ENCODE peak calls at places on chromosome 14, in five cellular contexts. One of them, this sample, is unnamed.

GRCh38 chr14:83867871-83868270 is 1662.1 kb upstream of the FLRT2 start:
- DNase-seq in Caco-2: no peak
- DNase-seq in AG04450: no peak
- DNase-seq in GM23338: no peak
- DNase-seq in upper lobe of right lung: no peak
- DNase-seq in this sample: no peak

GRCh38 chr14:56181666-56182065 is 63.5 kb downstream of the PELI2 start:
- DNase-seq in Caco-2: no peak
- DNase-seq in AG04450: no peak
- DNase-seq in GM23338: no peak
- DNase-seq in upper lobe of right lung: no peak
- DNase-seq in this sample: no peak

GRCh38 chr14:85766295-85766694 is 236.4 kb downstream of the FLRT2 start:
- DNase-seq in Caco-2: no peak
- DNase-seq in AG04450: no peak
- DNase-seq in GM23338: no peak
- DNase-seq in upper lobe of right lung: no peak
- DNase-seq in this sample: no peak

GRCh38 chr14:87573581-87573980 is 419.4 kb downstream of the GALC start:
- DNase-seq in Caco-2: no peak
- DNase-seq in AG04450: no peak
- DNase-seq in GM23338: no peak
- DNase-seq in upper lobe of right lung: no peak
- DNase-seq in this sample: no peak

GRCh38 chr14:90569606-90570462 is 173.0 kb downstream of the CALM1 start:
- DNase-seq in Caco-2: no peak
- DNase-seq in AG04450: no peak
- DNase-seq in GM23338: no peak
- DNase-seq in upper lobe of right lung: no peak
- DNase-seq in this sample: no peak

GRCh38 chr14:52998376-52999010 is 47.6 kb upstream of the FERMT2 start:
- DNase-seq in Caco-2: no peak
- DNase-seq in AG04450: peak; percentile 88
- DNase-seq in GM23338: no peak
- DNase-seq in upper lobe of right lung: no peak
- DNase-seq in this sample: no peak

GRCh38 chr14:55938249-55938791 is 179.9 kb upstream of the PELI2 start:
- DNase-seq in Caco-2: no peak
- DNase-seq in AG04450: peak; percentile 2
- DNase-seq in GM23338: no peak
- DNase-seq in upper lobe of right lung: no peak
- DNase-seq in this sample: peak; percentile 27

GRCh38 chr14:83071888-83072501 is 1538.3 kb upstream of the SEL1L start:
- DNase-seq in Caco-2: peak; percentile 33
- DNase-seq in AG04450: no peak
- DNase-seq in GM23338: peak; percentile 73
- DNase-seq in upper lobe of right lung: no peak
- DNase-seq in this sample: peak; percentile 0

GRCh38 chr14:30906752-30907658 is 32.6 kb downstream of the COCH start:
- DNase-seq in Caco-2: no peak
- DNase-seq in AG04450: no peak
- DNase-seq in GM23338: no peak
- DNase-seq in upper lobe of right lung: no peak
- DNase-seq in this sample: peak; percentile 2

GRCh38 chr14:54695196-54695595 is 128.3 kb downstream of the SAMD4A start:
- DNase-seq in Caco-2: no peak
- DNase-seq in AG04450: no peak
- DNase-seq in GM23338: no peak
- DNase-seq in upper lobe of right lung: no peak
- DNase-seq in this sample: no peak

GRCh38 chr14:53807580-53807979 is 149.0 kb downstream of the BMP4 start:
- DNase-seq in Caco-2: no peak
- DNase-seq in AG04450: no peak
- DNase-seq in GM23338: no peak
- DNase-seq in upper lobe of right lung: no peak
- DNase-seq in this sample: no peak

GRCh38 chr14:23950411-23951135 is 3.0 kb upstream of the DHRS4 start:
- DNase-seq in Caco-2: no peak
- DNase-seq in AG04450: no peak
- DNase-seq in GM23338: no peak
- DNase-seq in upper lobe of right lung: no peak
- DNase-seq in this sample: no peak

GRCh38 chr14:73342670-73343069 is 105.4 kb downstream of the PAPLN start:
- DNase-seq in Caco-2: no peak
- DNase-seq in AG04450: no peak
- DNase-seq in GM23338: no peak
- DNase-seq in upper lobe of right lung: no peak
- DNase-seq in this sample: no peak

GRCh38 chr14:51726166-51726899 is 74.6 kb downstream of the FRMD6 start:
- DNase-seq in Caco-2: no peak
- DNase-seq in AG04450: no peak
- DNase-seq in GM23338: no peak
- DNase-seq in upper lobe of right lung: no peak
- DNase-seq in this sample: no peak

GRCh38 chr14:51167587-51168219 is 72.3 kb upstream of the TMX1 start:
- DNase-seq in Caco-2: no peak
- DNase-seq in AG04450: no peak
- DNase-seq in GM23338: no peak
- DNase-seq in upper lobe of right lung: no peak
- DNase-seq in this sample: no peak

GRCh38 chr14:52029881-52030280 is 39.0 kb downstream of the NID2 start:
- DNase-seq in Caco-2: no peak
- DNase-seq in AG04450: no peak
- DNase-seq in GM23338: no peak
- DNase-seq in upper lobe of right lung: no peak
- DNase-seq in this sample: no peak

GRCh38 chr14:65329911-65330310 is 82.6 kb upstream of the FUT8 start:
- DNase-seq in Caco-2: no peak
- DNase-seq in AG04450: no peak
- DNase-seq in GM23338: no peak
- DNase-seq in upper lobe of right lung: no peak
- DNase-seq in this sample: no peak

DNA sequence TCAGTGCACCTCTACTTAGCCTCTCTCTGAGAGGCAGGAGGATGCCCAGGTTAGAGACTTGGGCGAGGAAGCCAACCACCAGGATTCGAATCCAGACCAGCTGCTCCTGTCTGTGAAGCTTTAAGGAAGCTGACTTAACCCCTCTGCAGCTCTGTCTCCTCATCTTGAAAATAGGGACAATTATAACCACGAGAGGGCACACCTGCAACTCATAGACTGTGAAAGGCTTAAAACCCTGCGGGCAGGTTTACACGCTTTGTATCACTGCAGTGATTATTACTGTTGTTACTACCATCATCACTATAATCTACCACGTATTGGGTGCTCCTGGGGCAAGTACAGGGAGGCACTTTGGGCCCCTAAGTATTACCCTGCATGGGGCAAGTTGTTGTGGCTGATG is 379.8 kb downstream of the VRK1 start:
- DNase-seq in Caco-2: peak; percentile 27
- DNase-seq in AG04450: no peak
- DNase-seq in GM23338: peak; percentile 64
- DNase-seq in upper lobe of right lung: no peak
- DNase-seq in this sample: no peak
- TF ChIP-seq CTCF in Caco-2: peak; percentile 27
- TF ChIP-seq CTCF in AG04450: no peak
- TF ChIP-seq CTCF in GM23338: peak; percentile 51
- TF ChIP-seq CTCF in upper lobe of right lung: peak; percentile 11
- TF ChIP-seq CTCF in this sample: no peak

GRCh38 chr14:69247691-69248440 is 12.1 kb upstream of the GALNT16 start:
- DNase-seq in Caco-2: no peak
- DNase-seq in AG04450: peak; percentile 86
- DNase-seq in GM23338: no peak
- DNase-seq in upper lobe of right lung: no peak
- DNase-seq in this sample: peak; percentile 63
- H3K4me3 ChIP-seq in Caco-2: no peak overlapping the region
- H3K4me3 ChIP-seq in AG04450: no peak overlapping the region
- H3K4me3 ChIP-seq in GM23338: no peak overlapping the region
- H3K4me3 ChIP-seq in upper lobe of right lung: no peak overlapping the region
- H3K4me3 ChIP-seq in this sample: no peak overlapping the region

DNA sequence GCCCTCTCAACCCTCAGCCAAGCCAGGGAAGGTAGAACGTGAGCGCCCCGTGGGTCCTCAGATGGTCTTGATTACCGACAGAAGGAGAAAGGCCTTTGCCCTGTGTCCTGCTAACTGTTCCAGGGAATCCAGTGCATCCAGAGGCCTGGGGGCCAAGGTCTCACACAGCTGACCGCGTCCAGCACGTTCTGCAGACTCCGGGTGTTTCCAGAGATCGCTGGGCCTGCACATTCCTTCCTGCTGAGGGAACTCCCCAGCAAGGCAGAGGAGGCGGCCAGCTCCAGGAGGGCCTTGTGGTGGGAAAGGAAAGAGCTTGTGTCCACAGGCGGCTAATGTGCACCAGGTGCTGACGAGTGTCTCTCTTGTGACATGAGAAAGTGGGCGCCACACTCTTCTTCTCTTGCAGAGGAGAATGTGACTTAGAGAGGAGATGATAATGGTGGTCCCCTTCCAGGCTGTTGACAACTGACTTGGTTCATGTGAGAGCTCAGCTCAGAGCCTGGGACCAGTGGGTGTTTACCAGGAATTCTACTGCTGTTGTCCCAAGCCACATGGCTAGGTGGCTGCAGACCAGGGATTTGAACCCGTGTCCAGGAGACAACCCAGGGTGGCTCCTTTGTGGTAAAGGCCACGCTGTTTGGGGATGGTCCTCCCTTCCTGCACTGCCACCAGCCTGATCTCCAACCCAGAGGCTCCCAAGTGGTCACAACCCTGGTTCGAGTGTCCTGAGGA is 46.8 kb upstream of the DLK1 start:
- DNase-seq in Caco-2: no peak
- DNase-seq in AG04450: peak; percentile 27
- DNase-seq in GM23338: no peak
- DNase-seq in upper lobe of right lung: no peak
- DNase-seq in this sample: peak; percentile 80
- TF ChIP-seq CTCF in Caco-2: no peak
- TF ChIP-seq CTCF in AG04450: peak; percentile 23
- TF ChIP-seq CTCF in GM23338: no peak
- TF ChIP-seq CTCF in upper lobe of right lung: no peak
- TF ChIP-seq CTCF in this sample: peak; percentile 29

GRCh38 chr14:81435048-81435577 is 35.0 kb upstream of the STON2 start:
- DNase-seq in Caco-2: no peak
- DNase-seq in AG04450: no peak
- DNase-seq in GM23338: no peak
- DNase-seq in upper lobe of right lung: no peak
- DNase-seq in this sample: no peak
- H3K4me3 ChIP-seq in Caco-2: peak overlapping the region; percentile 79
- H3K4me3 ChIP-seq in AG04450: no peak overlapping the region
- H3K4me3 ChIP-seq in GM23338: peak overlapping the region; percentile 73
- H3K4me3 ChIP-seq in upper lobe of right lung: peak overlapping the region; percentile 62
- H3K4me3 ChIP-seq in this sample: no peak overlapping the region

GRCh38 chr14:105020815-105021655 is at the start of gene CDCA4:
- DNase-seq in Caco-2: peak; percentile 97
- DNase-seq in AG04450: peak; percentile 81
- DNase-seq in GM23338: peak; percentile 98
- DNase-seq in upper lobe of right lung: peak; percentile 99
- DNase-seq in this sample: peak; percentile 76
- TF ChIP-seq CTCF in Caco-2: no peak
- TF ChIP-seq CTCF in AG04450: no peak
- TF ChIP-seq CTCF in GM23338: no peak
- TF ChIP-seq CTCF in upper lobe of right lung: no peak
- TF ChIP-seq CTCF in this sample: no peak

DNA sequence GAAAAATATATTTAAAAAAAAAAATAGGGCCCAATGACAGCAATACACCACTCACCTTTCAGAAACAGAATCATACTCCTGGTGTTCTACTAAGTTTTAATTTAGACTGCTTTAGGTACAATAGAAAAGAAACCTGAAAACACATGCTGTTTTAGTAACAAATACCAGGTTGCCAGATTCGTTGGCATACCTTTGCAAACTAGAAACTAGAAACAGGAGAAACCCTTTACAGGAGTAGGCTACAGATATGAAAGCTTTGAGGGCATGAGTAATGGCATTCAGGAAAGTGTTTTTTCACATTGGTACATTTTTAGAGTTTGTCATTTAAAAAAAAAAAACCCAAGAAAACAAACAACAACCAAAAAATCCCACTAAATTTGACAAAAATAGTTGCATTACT is 4.1 kb downstream of the SIX1 start:
- DNase-seq in Caco-2: no peak
- DNase-seq in AG04450: no peak
- DNase-seq in GM23338: no peak
- DNase-seq in upper lobe of right lung: no peak
- DNase-seq in this sample: no peak
- H3K4me3 ChIP-seq in Caco-2: no peak overlapping the region
- H3K4me3 ChIP-seq in AG04450: peak overlapping the region; percentile 88
- H3K4me3 ChIP-seq in GM23338: no peak overlapping the region
- H3K4me3 ChIP-seq in upper lobe of right lung: no peak overlapping the region
- H3K4me3 ChIP-seq in this sample: peak overlapping the region; percentile 69

GRCh38 chr14:102785598-102785963 is 8.3 kb downstream of the TRAF3 start:
- DNase-seq in Caco-2: peak; percentile 24
- DNase-seq in AG04450: no peak
- DNase-seq in GM23338: peak; percentile 43
- DNase-seq in upper lobe of right lung: no peak
- DNase-seq in this sample: no peak
- TF ChIP-seq CTCF in Caco-2: no peak
- TF ChIP-seq CTCF in AG04450: no peak
- TF ChIP-seq CTCF in GM23338: peak; percentile 64
- TF ChIP-seq CTCF in upper lobe of right lung: no peak
- TF ChIP-seq CTCF in this sample: no peak

This sample was measured in HFF-Myc.